ENCODE peak calls at places on chromosomes 13 and 19, in six cellular contexts. D is H1, R is GM12878, E is HCT116, A is HepG2, W is K562. P is an unnamed sample.
A peak's percentile ranks its signal among the peaks of the same experiment; 100 is the strongest.

GRCh38 chr13:63124863-63125262 is 1709.2 kb upstream of the PCDH20 start:
- DNase-seq in D (no peak), R (no peak), E (peak; percentile 18), A (peak; percentile 5), W (no peak), P (no peak)

GRCh38 chr19:16017138-16017490 is 59.2 kb upstream of the TPM4 start:
- DNase-seq in D (no peak), R (no peak), E (no peak), A (no peak), W (no peak), P (no peak)

GRCh38 chr13:66831317-66831716 is 398.8 kb downstream of the PCDH9 start:
- DNase-seq in D (no peak), R (no peak), E (no peak), A (no peak), W (no peak), P (no peak)

GRCh38 chr13:113970810-113971470 is 2.9 kb downstream of the C13orf46 start:
- DNase-seq in D (no peak), R (no peak), E (no peak), A (no peak), W (no peak), P (no peak)

GRCh38 chr13:53250272-53250875 is 221.8 kb downstream of the OLFM4 start:
- DNase-seq in D (no peak), R (peak; percentile 15), E (peak; percentile 56), A (peak; percentile 74), W (peak; percentile 73), P (peak; percentile 58)

GRCh38 chr13:97148894-97149293 is 73.2 kb upstream of the MBNL2 start:
- DNase-seq in D (no peak), R (no peak), E (no peak), A (no peak), W (peak; percentile 60), P (no peak)

GRCh38 chr19:11473725-11474124 is 7.1 kb downstream of the ELAVL3 start:
- DNase-seq in D (no peak), R (no peak), E (no peak), A (no peak), W (no peak), P (no peak)

GRCh38 chr19:48496959-48497727 is 14.5 kb downstream of the LMTK3 start:
- DNase-seq in D (no peak), R (no peak), E (no peak), A (peak; percentile 46), W (no peak), P (no peak)

GRCh38 chr19:28956971-28957370 is 256.0 kb downstream of the UQCRFS1 start:
- DNase-seq in D (no peak), R (no peak), E (no peak), A (no peak), W (no peak), P (no peak)

DNA sequence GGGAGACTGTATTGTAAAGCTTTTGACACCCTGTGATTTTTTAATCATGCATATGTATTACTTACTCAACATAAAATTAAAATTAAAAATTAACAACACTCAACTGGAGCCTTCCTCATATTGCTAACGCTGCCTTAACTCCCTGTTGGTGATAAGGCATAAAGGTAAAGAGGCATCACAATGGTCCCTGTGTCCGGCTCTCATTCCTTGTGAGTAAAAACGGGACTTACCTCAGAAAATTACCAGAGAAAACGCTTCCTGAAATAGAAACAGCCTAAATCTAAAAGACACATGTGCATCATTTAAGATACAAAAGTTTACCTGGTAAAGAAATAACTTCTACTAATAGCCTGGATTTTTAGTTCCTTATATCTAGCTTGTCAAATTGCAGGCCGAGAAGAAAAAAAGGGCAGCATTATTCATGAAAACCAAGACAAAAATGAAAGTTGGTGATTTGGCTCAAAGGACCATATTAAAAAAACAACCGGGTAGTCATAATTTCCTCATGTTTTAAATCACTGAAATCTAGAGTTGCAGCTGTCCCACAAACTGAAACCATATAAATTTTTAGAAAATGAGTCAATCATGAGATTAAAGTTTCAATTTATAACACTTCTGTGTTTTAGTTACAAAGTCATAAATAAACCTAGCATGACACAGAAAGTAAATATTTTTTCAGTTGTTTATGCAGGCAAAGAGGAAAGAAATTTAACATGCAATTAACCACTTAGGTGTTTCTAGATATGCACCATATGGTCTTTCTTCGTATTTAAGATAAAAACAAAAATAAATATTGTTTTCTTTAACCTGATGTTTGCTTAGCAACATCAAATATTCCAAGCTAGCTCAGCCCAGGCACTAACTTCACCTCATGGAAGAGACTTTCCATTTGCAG is 94.7 kb downstream of the MIPEP start:
- DNase-seq in D (no peak), R (peak; percentile 72), E (no peak), A (no peak), W (no peak), P (no peak)
- H3K9ac ChIP-seq in D (no peak overlapping the region), R (peak overlapping the region; percentile 67), E (no peak overlapping the region), A (no peak overlapping the region), W (no peak overlapping the region), P (no peak overlapping the region)

GRCh38 chr13:101452519-101453485 is at the start of gene ITGBL1:
- DNase-seq in D (no peak), R (no peak), E (no peak), A (no peak), W (no peak), P (no peak)
- TF ChIP-seq ZNF274 in D (no peak), R (no peak), E (no peak), A (no peak), W (no peak), P (no peak)

GRCh38 chr13:29902632-29903305 is 52.4 kb upstream of the UBL3 start:
- DNase-seq in D (no peak), R (no peak), E (no peak), A (no peak), W (no peak), P (no peak)

GRCh38 chr13:29905845-29906244 is 55.4 kb upstream of the UBL3 start:
- DNase-seq in D (no peak), R (no peak), E (no peak), A (peak; percentile 24), W (no peak), P (no peak)

GRCh38 chr13:29906432-29907011 is 56.1 kb upstream of the UBL3 start:
- DNase-seq in D (no peak), R (no peak), E (no peak), A (no peak), W (no peak), P (no peak)

GRCh38 chr13:29903524-29903923 is 53.1 kb upstream of the UBL3 start:
- DNase-seq in D (no peak), R (no peak), E (no peak), A (no peak), W (no peak), P (no peak)

DNA sequence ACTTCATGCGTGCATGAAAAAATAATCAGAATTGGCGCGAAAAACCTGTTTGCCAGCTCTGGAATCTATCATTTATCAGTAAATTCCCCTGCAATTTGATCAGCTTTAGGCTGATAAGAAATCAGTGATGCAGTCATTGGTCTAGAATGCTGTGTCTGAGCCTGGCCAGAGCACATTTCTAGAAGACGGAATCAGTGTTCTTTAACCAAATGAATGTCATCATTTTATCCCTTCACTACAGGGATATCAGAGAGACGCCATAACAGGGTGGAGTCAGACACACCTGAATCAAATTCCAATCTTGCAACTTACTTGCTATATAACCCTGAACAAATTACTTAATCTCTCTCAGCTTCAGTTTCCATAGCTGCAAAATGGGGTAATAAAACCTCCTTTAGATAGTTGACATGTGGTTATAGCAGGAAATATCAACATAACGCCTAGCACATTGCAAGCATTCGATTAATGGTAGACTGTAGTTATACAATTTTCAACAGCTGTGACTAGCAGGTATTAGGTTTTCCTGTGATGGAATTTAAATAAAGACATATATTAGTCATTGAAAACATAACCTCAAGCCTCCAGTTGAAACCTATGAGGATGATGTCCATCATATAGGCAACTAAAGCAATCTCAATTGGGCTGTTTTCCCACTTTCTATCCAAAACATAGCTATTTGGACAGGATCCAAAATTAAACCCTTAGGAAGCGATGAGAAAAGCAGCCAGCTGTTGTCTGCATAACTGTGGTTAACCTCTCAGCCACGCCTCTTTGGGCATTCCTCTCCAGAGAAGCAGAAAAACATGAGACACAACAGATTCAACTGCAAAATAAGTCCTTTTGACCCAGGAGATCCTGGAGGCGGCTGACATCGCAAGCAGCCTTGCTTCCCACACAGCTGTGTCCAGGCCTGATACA is 51.6 kb upstream of the UBL3 start:
- DNase-seq in D (no peak), R (no peak), E (no peak), A (no peak), W (peak; percentile 14), P (no peak)
- H3K9ac ChIP-seq in D (no peak overlapping the region), R (no peak overlapping the region), E (no peak overlapping the region), A (no peak overlapping the region), W (no peak overlapping the region), P (no peak overlapping the region)

DNA sequence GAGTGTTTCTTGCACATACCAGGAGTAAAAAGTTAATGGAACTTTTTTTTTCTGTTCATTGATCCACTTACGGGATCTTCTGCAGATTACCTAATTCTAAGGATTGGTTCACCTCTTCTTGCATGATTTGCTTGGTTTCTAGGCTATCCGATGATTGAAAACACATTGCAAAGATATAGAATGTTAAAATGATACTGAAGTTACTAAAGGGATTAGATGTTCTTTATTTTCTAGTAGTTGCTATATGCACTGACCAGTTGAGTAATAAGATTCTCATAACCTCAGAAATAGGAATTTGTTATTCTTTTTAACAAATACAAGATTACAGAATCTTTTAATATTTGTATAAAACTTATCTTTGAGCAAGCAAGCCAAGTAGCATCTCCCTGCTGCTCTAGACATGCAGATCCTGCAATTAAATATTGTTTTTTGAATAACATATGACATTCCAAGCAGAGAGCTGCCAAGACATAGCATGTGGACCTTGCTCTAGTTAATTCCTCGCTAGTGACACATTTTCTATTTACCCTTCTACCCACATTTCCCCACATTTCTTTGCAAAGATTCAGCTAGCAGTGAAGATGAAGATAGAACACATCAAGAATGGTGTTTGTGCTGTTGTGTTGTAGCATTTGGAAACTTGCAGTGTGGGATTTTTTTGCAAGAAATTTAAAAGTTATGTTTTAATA is 51.7 kb upstream of the RNF113B start:
- DNase-seq in D (no peak), R (no peak), E (no peak), A (no peak), W (no peak), P (no peak)
- TF ChIP-seq ZNF274 in D (no peak), R (no peak), E (no peak), A (no peak), W (no peak), P (no peak)

DNA sequence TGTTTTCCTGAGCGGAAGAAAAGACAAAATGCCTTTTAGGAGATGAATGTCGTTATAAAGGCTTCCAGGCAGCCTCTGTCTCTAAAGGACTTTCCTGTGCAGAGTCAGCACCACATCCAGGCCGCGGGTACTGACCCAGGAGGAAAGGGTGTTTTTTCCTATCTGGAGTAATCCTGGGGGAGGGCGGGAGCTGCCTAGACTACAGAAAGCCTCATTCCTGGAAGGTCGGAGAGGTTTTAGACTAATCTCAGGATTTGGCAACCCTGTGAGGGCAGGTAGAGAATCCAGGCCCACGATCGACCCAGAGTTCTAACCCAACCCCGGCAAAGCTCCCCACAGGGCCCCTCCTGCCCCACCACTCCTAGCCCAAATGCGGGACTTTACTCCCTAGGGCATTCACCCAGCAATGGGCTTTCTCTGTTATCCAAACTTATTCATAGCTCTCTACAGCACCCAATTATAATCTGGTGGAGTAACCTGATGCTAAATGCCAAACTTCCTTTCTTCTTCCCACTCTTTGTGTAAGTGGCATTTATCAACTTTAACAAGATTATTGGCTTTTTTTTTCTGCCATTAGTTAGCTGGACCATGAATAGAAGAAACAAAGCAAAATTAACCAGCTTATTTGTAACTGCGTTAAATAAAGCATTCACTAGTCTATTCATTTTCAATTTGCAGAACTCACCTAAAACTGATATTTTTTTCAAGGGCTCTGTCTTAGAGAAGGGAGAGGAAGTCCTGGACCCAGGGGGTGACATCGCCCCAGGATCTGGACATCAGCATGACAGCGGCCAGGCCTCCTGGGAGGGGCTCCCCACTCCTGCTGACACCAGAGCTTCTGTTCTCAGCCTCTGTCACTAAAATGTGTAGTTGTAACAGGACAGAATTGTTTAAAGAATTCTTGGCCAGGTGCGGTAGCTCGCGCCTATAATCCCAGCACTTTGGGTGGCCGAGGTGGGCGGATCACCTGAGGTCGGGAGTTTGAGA is 1.4 kb downstream of the FAM124A start:
- DNase-seq in D (no peak), R (no peak), E (no peak), A (no peak), W (no peak), P (no peak)
- H3K9ac ChIP-seq in D (peak overlapping the region; percentile 42), R (no peak overlapping the region), E (no peak overlapping the region), A (no peak overlapping the region), W (no peak overlapping the region), P (no peak overlapping the region)

P was measured in NT2/D1.